ENCODE peak calls at places on chromosomes 4 and X, in six cellular contexts. H is GM12878, Z is lung, S is mucosa of descending colon, O is adipocyte, W is colonic mucosa. Y is an unnamed sample.

GRCh38 chr4:75895744-75896314 is 6.4 kb downstream of the PPEF2 start:
- DNase-seq in O (peak; percentile 51), Z (no peak), S (no peak), H (no peak), W (peak; percentile 27), Y (no peak)

GRCh38 chrX:72025236-72025770 is 106.4 kb downstream of the RTL5 start:
- DNase-seq in Z (no peak), H (no peak), W (peak; percentile 10), O (no peak), S (no peak), Y (no peak)

GRCh38 chr4:74961230-74961629 is 28.3 kb downstream of the PARM1 start:
- DNase-seq in W (no peak), O (no peak), H (no peak), Z (no peak), S (no peak), Y (no peak)

GRCh38 chrX:15373986-15374385 is 10.2 kb downstream of the VEGFD start:
- DNase-seq in W (no peak), O (no peak), Z (no peak), H (no peak), S (no peak), Y (no peak)

GRCh38 chr4:89152972-89153371 is 41.6 kb downstream of the TIGD2 start:
- DNase-seq in W (no peak), Z (no peak), S (no peak), H (no peak), O (no peak), Y (no peak)

GRCh38 chr4:144721994-144722393 is 76.0 kb downstream of the HHIP start:
- DNase-seq in O (peak; percentile 60), S (no peak), W (no peak), H (no peak), Z (no peak), Y (no peak)

GRCh38 chr4:3648731-3649130 is 116.5 kb upstream of the LRPAP1 start:
- DNase-seq in W (no peak), S (no peak), H (no peak), O (no peak), Z (no peak), Y (no peak)

GRCh38 chr4:58139269-58139668 is 1029.1 kb upstream of the IGFBP7 start:
- DNase-seq in Z (no peak), W (no peak), O (no peak), H (no peak), S (no peak), Y (no peak)

GRCh38 chr4:8391972-8392371 is 48.6 kb downstream of the ACOX3 start:
- DNase-seq in Z (peak; percentile 52), S (no peak), W (peak; percentile 53), O (peak; percentile 70), H (peak; percentile 60), Y (no peak)

GRCh38 chrX:80266979-80267378 is 153.3 kb upstream of the TENT5D start:
- DNase-seq in Z (no peak), H (no peak), S (no peak), O (no peak), W (no peak), Y (no peak)

GRCh38 chr4:21205821-21206531 is 505.7 kb downstream of the PACRGL start:
- DNase-seq in H (no peak), O (no peak), W (no peak), Z (no peak), S (no peak), Y (no peak)

GRCh38 chr4:144611850-144612249 is 34.1 kb upstream of the HHIP start:
- DNase-seq in S (no peak), O (no peak), W (no peak), Z (no peak), H (no peak), Y (no peak)

GRCh38 chrX:78384486-78384885 is 57.1 kb upstream of the CYSLTR1 start:
- DNase-seq in H (no peak), S (no peak), W (no peak), Z (no peak), O (no peak), Y (no peak)

GRCh38 chr4:72507167-72507566 is 61.9 kb downstream of the ADAMTS3 start:
- DNase-seq in W (no peak), O (no peak), Z (no peak), H (no peak), S (no peak), Y (no peak)

GRCh38 chrX:149803458-149804062 is 21.8 kb downstream of the MAGEA9 start:
- DNase-seq in Z (no peak), O (no peak), S (no peak), W (no peak), H (no peak), Y (no peak)
- H3K9me3 ChIP-seq in Z (no peaks in the 10 kb centered on the region), O (peaks cover 5% of the 10 kb centered on the region), S (no peaks in the 10 kb centered on the region), W (no peaks in the 10 kb centered on the region), H (no peaks in the 10 kb centered on the region), Y (no peaks in the 10 kb centered on the region)

GRCh38 chr4:53013873-53014272 is 151.8 kb downstream of the RASL11B start:
- DNase-seq in H (no peak), S (no peak), Z (no peak), O (no peak), W (no peak), Y (no peak)

GRCh38 chr4:53016099-53016498 is 154.0 kb downstream of the RASL11B start:
- DNase-seq in O (no peak), W (no peak), S (no peak), H (no peak), Z (no peak), Y (no peak)

GRCh38 chr4:53014881-53015280 is 152.8 kb downstream of the RASL11B start:
- DNase-seq in O (peak; percentile 49), W (no peak), S (no peak), Z (no peak), H (no peak), Y (no peak)

GRCh38 chr4:53014368-53014767 is 152.3 kb downstream of the RASL11B start:
- DNase-seq in Z (no peak), H (no peak), O (no peak), W (no peak), S (no peak), Y (no peak)

DNA sequence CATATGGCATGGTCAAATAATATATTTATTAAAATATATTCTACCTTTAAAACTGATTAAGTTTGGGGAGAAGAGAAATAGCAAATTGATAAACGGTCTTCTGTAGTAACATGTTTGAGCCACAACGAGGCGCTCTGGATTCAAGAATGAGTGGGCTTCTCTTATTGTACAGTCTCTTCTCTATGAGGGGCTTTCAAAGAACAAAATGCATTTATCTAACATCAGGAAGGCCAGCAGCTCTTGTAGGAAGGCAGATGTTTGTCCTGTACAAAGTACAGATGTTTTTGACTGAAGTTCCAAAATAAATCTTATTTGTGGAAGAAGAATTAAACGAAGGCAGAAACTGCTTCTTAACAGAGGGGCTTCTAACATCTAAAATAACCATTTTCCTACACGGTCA is 153.6 kb downstream of the RASL11B start:
- DNase-seq in Z (no peak), H (no peak), O (peak; percentile 87), S (no peak), W (peak; percentile 29), Y (no peak)
- H3K4me1 ChIP-seq in Z (peaks cover 27% of the 10 kb centered on the region), H (peaks cover 8% of the 10 kb centered on the region), O (peaks cover 73% of the 10 kb centered on the region), S (peaks cover 5% of the 10 kb centered on the region), W (no peaks in the 10 kb centered on the region), Y (peaks cover 4% of the 10 kb centered on the region)

GRCh38 chr4:94426783-94427182 is 25.0 kb upstream of the PDLIM5 start:
- DNase-seq in O (no peak), S (no peak), Z (no peak), W (no peak), H (no peak), Y (no peak)
- H3K9me3 ChIP-seq in O (peaks cover 29% of the 10 kb centered on the region), S (peaks cover 24% of the 10 kb centered on the region), Z (peaks cover 4% of the 10 kb centered on the region), W (no peaks in the 10 kb centered on the region), H (no peaks in the 10 kb centered on the region), Y (no peaks in the 10 kb centered on the region)

DNA sequence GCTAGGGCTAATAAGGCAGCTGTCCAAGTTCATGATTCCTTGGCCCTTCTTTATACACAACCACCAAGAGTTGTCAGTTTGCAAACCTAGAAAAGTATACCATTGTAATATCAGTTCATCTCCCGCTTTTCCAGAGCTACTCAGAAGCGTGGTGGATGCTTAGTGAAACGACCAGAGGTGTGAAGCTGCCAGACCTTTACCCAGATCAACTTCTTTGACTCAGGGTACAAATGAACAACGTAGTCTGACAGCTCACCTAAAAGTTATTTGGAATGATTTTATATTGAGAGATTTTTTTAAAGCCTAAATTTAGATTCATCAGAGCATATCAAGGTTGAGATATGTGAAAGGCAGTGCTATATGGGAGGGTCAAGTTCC is 169.7 kb downstream of the CBR4 start:
- DNase-seq in Z (no peak), O (no peak), W (no peak), S (no peak), H (no peak), Y (no peak)
- H3K4me1 ChIP-seq in Z (peaks cover 40% of the 10 kb centered on the region), O (peaks cover 58% of the 10 kb centered on the region), W (no peaks in the 10 kb centered on the region), S (no peaks in the 10 kb centered on the region), H (no peaks in the 10 kb centered on the region), Y (peaks cover 7% of the 10 kb centered on the region)

GRCh38 chr4:761739-762138 is 56.1 kb downstream of the PCGF3 start:
- DNase-seq in Z (no peak), H (no peak), O (no peak), W (no peak), S (no peak), Y (no peak)

GRCh38 chr4:754221-755120 is 48.8 kb downstream of the PCGF3 start:
- DNase-seq in W (no peak), Z (no peak), O (no peak), H (no peak), S (no peak), Y (peak; percentile 39)

GRCh38 chr4:760616-761015 is 55.0 kb downstream of the PCGF3 start:
- DNase-seq in W (no peak), S (no peak), O (no peak), Z (no peak), H (no peak), Y (no peak)

GRCh38 chr4:761086-761485 is 55.5 kb downstream of the PCGF3 start:
- DNase-seq in W (no peak), H (no peak), Z (no peak), O (no peak), S (no peak), Y (no peak)

GRCh38 chr4:757111-757510 is 51.5 kb downstream of the PCGF3 start:
- DNase-seq in Z (no peak), W (no peak), S (no peak), O (no peak), H (no peak), Y (no peak)
- H3K9me3 ChIP-seq in Z (no peaks in the 10 kb centered on the region), W (no peaks in the 10 kb centered on the region), S (no peaks in the 10 kb centered on the region), O (no peaks in the 10 kb centered on the region), H (no peaks in the 10 kb centered on the region), Y (no peaks in the 10 kb centered on the region)

DNA sequence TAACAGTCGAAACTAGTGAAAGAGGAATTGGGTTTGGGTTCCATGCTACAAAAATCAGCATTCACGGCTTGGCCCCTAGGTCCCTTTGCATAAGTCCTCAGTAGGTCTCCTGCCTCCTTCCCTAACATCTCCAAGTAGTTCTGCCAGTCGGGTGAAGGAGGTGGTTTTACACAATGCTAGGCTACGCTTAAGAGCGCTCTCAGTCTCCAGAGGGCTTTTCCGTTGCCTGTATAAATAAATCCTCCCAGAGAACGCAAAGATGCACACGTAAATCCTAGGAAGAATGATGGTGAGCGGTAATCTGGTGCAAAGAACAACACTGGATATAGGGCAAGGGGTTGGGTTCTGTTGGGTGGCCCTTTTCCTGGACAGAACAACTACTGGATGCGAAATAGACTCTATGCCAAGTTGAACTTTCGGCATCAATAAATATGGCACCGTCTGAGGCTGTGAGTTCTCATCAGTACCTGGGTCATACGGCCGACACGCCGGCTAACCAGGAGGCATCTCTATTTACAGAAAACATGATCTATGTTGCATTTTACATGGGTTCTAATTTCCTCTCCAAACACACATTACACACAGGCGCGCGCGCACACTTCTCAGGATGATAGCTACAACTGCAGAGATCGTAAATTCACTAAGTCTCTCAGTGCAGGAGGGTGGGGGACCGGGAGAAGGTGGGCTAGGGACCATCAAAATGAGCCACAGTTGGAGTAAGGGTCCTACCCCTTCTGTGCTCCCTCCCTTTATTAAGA is 1.3 kb downstream of the CAMK2D start:
- DNase-seq in H (no peak), W (peak; percentile 55), Z (peak; percentile 58), O (peak; percentile 68), S (peak; percentile 68), Y (peak; percentile 46)
- H3K4me1 ChIP-seq in H (no peaks in the 10 kb centered on the region), W (no peaks in the 10 kb centered on the region), Z (peaks cover 9% of the 10 kb centered on the region), O (peaks cover 36% of the 10 kb centered on the region), S (peaks cover 25% of the 10 kb centered on the region), Y (no peaks in the 10 kb centered on the region)

Y was measured in right lobe of liver.